ENCODE peak calls at places on chromosomes 11 and 22, in six cellular contexts. W is upper lobe of right lung, T is cardiac muscle cell, F is GM23248, X is neuronal stem cell, J is pancreas. K is an unnamed sample.

GRCh38 chr11:2686360-2687222 is 13.2 kb downstream of the KCNQ1OT1 start:
- DNase-seq in W (peak; percentile 27), T (no peak), F (no peak), X (no peak), J (no peak), K (no peak)

GRCh38 chr11:77206264-77207018 is 78.4 kb downstream of the MYO7A start:
- DNase-seq in W (peak; percentile 52), T (no peak), F (no peak), X (no peak), J (no peak), K (no peak)

GRCh38 chr11:130315354-130315970 is 745 bp upstream of the ZBTB44 start:
- DNase-seq in W (peak; percentile 82), T (peak; percentile 10), F (no peak), X (no peak), J (peak; percentile 52), K (peak; percentile 47)

GRCh38 chr22:49262167-49262566 is 565.5 kb downstream of the BRD1 start:
- DNase-seq in W (peak; percentile 35), T (no peak), F (no peak), X (no peak), J (no peak), K (no peak)

GRCh38 chr11:110000045-110000502 is 93.1 kb upstream of the ZC3H12C start:
- DNase-seq in W (no peak), T (peak; percentile 86), F (peak; percentile 96), X (no peak), J (no peak), K (no peak)

GRCh38 chr11:57303990-57304579 is 20.7 kb downstream of the TNKS1BP1 start:
- DNase-seq in W (no peak), T (peak; percentile 50), F (peak; percentile 80), X (no peak), J (peak; percentile 37), K (no peak)

GRCh38 chr11:61971177-61972111 is 4.0 kb upstream of the FTH1 start:
- DNase-seq in W (peak; percentile 98), T (peak; percentile 100), F (peak; percentile 99), X (peak; percentile 62), J (peak; percentile 99), K (no peak)

GRCh38 chr11:104891135-104891534 is 7.1 kb downstream of the CASP12 start:
- DNase-seq in W (no peak), T (no peak), F (no peak), X (no peak), J (no peak), K (no peak)

GRCh38 chr11:111797145-111797581 is 31.0 kb upstream of the PPP2R1B start:
- DNase-seq in W (no peak), T (peak; percentile 54), F (peak; percentile 87), X (no peak), J (no peak), K (no peak)

GRCh38 chr11:2402890-2403645 is 2.5 kb downstream of the TSSC4 start:
- DNase-seq in W (no peak), T (no peak), F (no peak), X (no peak), J (no peak), K (no peak)

GRCh38 chr11:2271327-2272240 is 1.2 kb upstream of the ASCL2 start:
- DNase-seq in W (peak; percentile 64), T (no peak), F (no peak), X (no peak), J (no peak), K (no peak)

GRCh38 chr22:38273135-38273761 is 438 bp upstream of the TMEM184B start:
- DNase-seq in W (no peak), T (peak; percentile 39), F (peak; percentile 57), X (no peak), J (no peak), K (no peak)

GRCh38 chr11:67648140-67648795 is 2.3 kb downstream of the ACY3 start:
- DNase-seq in W (peak; percentile 59), T (no peak), F (peak; percentile 22), X (no peak), J (peak; percentile 69), K (no peak)

GRCh38 chr22:48258841-48259240 is 1496.4 kb downstream of the TBC1D22A start:
- DNase-seq in W (no peak), T (no peak), F (no peak), X (no peak), J (no peak), K (no peak)

GRCh38 chr11:18775492-18776292 is 15.9 kb downstream of the PTPN5 start:
- DNase-seq in W (peak; percentile 84), T (peak; percentile 60), F (peak; percentile 63), X (peak; percentile 75), J (peak; percentile 77), K (no peak)

GRCh38 chr11:72752088-72752914 is at the start of gene ARAP1:
- DNase-seq in W (peak; percentile 91), T (peak; percentile 81), F (peak; percentile 81), X (peak; percentile 60), J (peak; percentile 71), K (peak; percentile 71)

GRCh38 chr11:85040166-85040565 is 587.0 kb downstream of the DLG2 start:
- DNase-seq in W (no peak), T (no peak), F (no peak), X (no peak), J (no peak), K (no peak)

GRCh38 chr11:115895594-115895993 is 391.4 kb upstream of the CADM1 start:
- DNase-seq in W (no peak), T (no peak), F (no peak), X (no peak), J (no peak), K (no peak)

GRCh38 chr22:41517172-41518047 is 26.9 kb downstream of the POLR3H start:
- DNase-seq in W (no peak), T (peak; percentile 70), F (peak; percentile 72), X (peak; percentile 57), J (peak; percentile 80), K (no peak)

DNA sequence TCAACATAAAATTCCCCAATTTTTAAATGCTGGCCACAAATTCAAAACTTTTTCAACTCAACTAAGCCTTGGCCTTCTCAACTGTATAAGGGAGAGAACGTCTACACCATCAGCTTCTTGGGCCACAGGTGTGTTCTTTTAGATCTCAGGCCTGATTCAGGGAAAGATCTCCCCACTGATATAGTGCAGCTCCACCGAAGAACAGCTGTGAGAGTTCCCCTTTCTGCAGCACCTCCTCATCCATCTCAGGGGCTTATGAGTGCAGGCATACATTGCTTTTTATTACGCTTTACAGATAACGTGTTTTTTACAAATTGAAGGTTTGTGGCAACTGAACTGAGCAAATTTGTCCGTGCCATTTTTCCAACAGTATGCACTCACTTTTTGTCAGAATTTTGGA is 8.0 kb upstream of the CD82 start:
- DNase-seq in W (no peak), T (no peak), F (no peak), X (no peak), J (no peak), K (no peak)
- H3K27ac ChIP-seq in W (no peak overlapping the region), T (no peak overlapping the region), F (no peak overlapping the region), X (peak overlapping the region; percentile 34), J (no peak overlapping the region), K (no peak overlapping the region)

GRCh38 chr22:20207277-20208025 is 56.6 kb upstream of the CCDC188 start:
- DNase-seq in W (no peak), T (no peak), F (no peak), X (no peak), J (no peak), K (no peak)
- H3K36me3 ChIP-seq in W (no peaks in the 10 kb centered on the region), T (no peaks in the 10 kb centered on the region), F (no peaks in the 10 kb centered on the region), X (no peaks in the 10 kb centered on the region), J (no peaks in the 10 kb centered on the region), K (no peaks in the 10 kb centered on the region)

GRCh38 chr22:43861529-43861928 is 784 bp downstream of the SULT4A1 start:
- DNase-seq in W (no peak), T (peak; percentile 49), F (peak; percentile 23), X (no peak), J (no peak), K (no peak)
- H3K4me3 ChIP-seq in W (no peak overlapping the region), T (peak overlapping the region; percentile 50), F (no peak overlapping the region), X (peak overlapping the region; percentile 93), J (peak overlapping the region; percentile 32), K (no peak overlapping the region)

DNA sequence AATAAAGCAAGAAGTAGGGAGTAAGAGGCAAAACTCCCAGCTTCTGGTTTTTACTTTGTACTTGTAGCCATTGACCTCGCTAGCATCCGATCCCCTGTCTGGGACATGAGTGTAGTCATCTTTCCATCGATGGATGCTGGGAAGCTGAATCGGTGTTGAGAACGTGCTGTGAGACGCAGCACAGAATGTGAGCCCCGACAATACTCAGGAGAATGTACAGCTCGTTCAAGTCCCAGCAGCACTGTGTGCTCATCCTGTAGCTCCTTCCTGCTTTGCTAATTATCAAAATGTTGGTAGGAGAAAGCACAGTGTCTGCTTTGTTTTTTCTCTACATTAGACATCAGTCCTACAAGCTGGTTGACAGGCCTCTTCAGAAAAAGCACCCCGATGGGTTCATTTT is 56.6 kb downstream of the JAM3 start:
- DNase-seq in W (no peak), T (peak; percentile 29), F (no peak), X (no peak), J (no peak), K (no peak)
- H3K27ac ChIP-seq in W (peak overlapping the region; percentile 25), T (no peak overlapping the region), F (peak overlapping the region; percentile 72), X (no peak overlapping the region), J (no peak overlapping the region), K (no peak overlapping the region)

GRCh38 chr11:75402002-75402773 is 2.9 kb downstream of the RPS3 start:
- DNase-seq in W (no peak), T (no peak), F (no peak), X (no peak), J (no peak), K (no peak)
- H3K36me3 ChIP-seq in W (peaks cover 67% of the 10 kb centered on the region), T (peaks cover 55% of the 10 kb centered on the region), F (peaks cover 63% of the 10 kb centered on the region), X (peaks cover 49% of the 10 kb centered on the region), J (peaks cover 41% of the 10 kb centered on the region), K (peaks cover 13% of the 10 kb centered on the region)

GRCh38 chr11:124867700-124868099 is 2.5 kb downstream of the ROBO3 start:
- DNase-seq in W (no peak), T (peak; percentile 54), F (peak; percentile 60), X (no peak), J (no peak), K (no peak)

GRCh38 chr11:124869856-124870387 is 4.7 kb downstream of the ROBO3 start:
- DNase-seq in W (no peak), T (no peak), F (no peak), X (no peak), J (no peak), K (no peak)

GRCh38 chr11:124870430-124870829 is 5.2 kb downstream of the ROBO3 start:
- DNase-seq in W (no peak), T (no peak), F (no peak), X (no peak), J (no peak), K (no peak)

GRCh38 chr11:124868322-124869274 is 3.4 kb downstream of the ROBO3 start:
- DNase-seq in W (no peak), T (no peak), F (no peak), X (no peak), J (no peak), K (no peak)

GRCh38 chr11:124869331-124869730 is 4.1 kb downstream of the ROBO3 start:
- DNase-seq in W (no peak), T (no peak), F (no peak), X (no peak), J (no peak), K (no peak)
- H3K4me3 ChIP-seq in W (no peak overlapping the region), T (no peak overlapping the region), F (no peak overlapping the region), X (no peak overlapping the region), J (no peak overlapping the region), K (no peak overlapping the region)